ENCODE peak calls at places on chromosomes 1 and 21, in six cellular contexts. J is GM12865, X is lower lobe of right lung, H is prostate gland, R is pancreas, Y is brain microvascular endothelial cell. T is an unnamed sample.

GRCh38 chr1:86914998-86915736 is 732 bp downstream of the HS2ST1 start:
- DNase-seq in J (peak; percentile 70), Y (peak; percentile 52), X (peak; percentile 67), H (peak; percentile 44), R (peak; percentile 49), T (peak; percentile 19)

GRCh38 chr1:155193275-155193990 is 14.3 kb downstream of the THBS3 start:
- DNase-seq in H (peak; percentile 75), X (peak; percentile 95), Y (peak; percentile 78), J (peak; percentile 90), R (peak; percentile 92), T (peak; percentile 67)

GRCh38 chr1:170012920-170013319 is 61.6 kb downstream of the KIFAP3 start:
- DNase-seq in H (no peak), R (no peak), Y (no peak), X (no peak), J (no peak), T (no peak)

GRCh38 chr1:43267818-43268425 is 1.9 kb upstream of the TMEM125 start:
- DNase-seq in R (no peak), X (no peak), Y (no peak), J (no peak), H (no peak), T (no peak)

GRCh38 chr1:34547043-34547674 is 207.7 kb upstream of the GJB5 start:
- DNase-seq in Y (no peak), X (no peak), J (no peak), R (no peak), H (no peak), T (no peak)

GRCh38 chr1:246647113-246647512 is 77.1 kb upstream of the SCCPDH start:
- DNase-seq in Y (peak; percentile 78), R (no peak), H (no peak), X (no peak), J (no peak), T (peak; percentile 35)

GRCh38 chr1:94258873-94259331 is 21.5 kb upstream of the ARHGAP29 start:
- DNase-seq in J (no peak), Y (peak; percentile 90), R (peak; percentile 40), H (peak; percentile 68), X (no peak), T (peak; percentile 59)

GRCh38 chr1:186960866-186961265 is 132.1 kb downstream of the PLA2G4A start:
- DNase-seq in Y (no peak), J (no peak), X (no peak), H (no peak), R (no peak), T (no peak)

GRCh38 chr1:154747841-154748766 is 122.0 kb downstream of the KCNN3 start:
- DNase-seq in H (no peak), X (no peak), J (peak; percentile 68), Y (no peak), R (no peak), T (no peak)

GRCh38 chr1:165862448-165862847 is 35.0 kb downstream of the UCK2 start:
- DNase-seq in R (peak; percentile 42), X (no peak), H (peak; percentile 34), J (no peak), Y (no peak), T (no peak)

GRCh38 chr21:46366091-46366490 is 42.1 kb downstream of the PCNT start:
- DNase-seq in R (no peak), J (no peak), Y (no peak), X (no peak), H (no peak), T (no peak)

GRCh38 chr1:93692001-93692400 is 10.4 kb upstream of the BCAR3 start:
- DNase-seq in H (no peak), J (no peak), R (no peak), Y (no peak), X (no peak), T (no peak)

GRCh38 chr1:180241716-180242544 is 11.9 kb downstream of the LHX4 start:
- DNase-seq in H (no peak), X (no peak), J (no peak), R (no peak), Y (no peak), T (no peak)

GRCh38 chr1:155910621-155911121 is 478 bp downstream of the RIT1 start:
- DNase-seq in H (peak; percentile 10), R (peak; percentile 25), X (no peak), Y (peak; percentile 24), J (peak; percentile 49), T (no peak)

GRCh38 chr1:6022193-6022592 is 23.5 kb upstream of the KCNAB2 start:
- DNase-seq in H (no peak), R (no peak), X (no peak), J (no peak), Y (no peak), T (no peak)

GRCh38 chr1:46492871-46493270 is 3.2 kb downstream of the DMBX1 start:
- DNase-seq in J (no peak), R (no peak), X (no peak), Y (no peak), H (no peak), T (no peak)

GRCh38 chr21:30044447-30045064 is 104.8 kb upstream of the GRIK1 start:
- DNase-seq in Y (peak; percentile 25), H (no peak), J (peak; percentile 9), R (peak; percentile 8), X (no peak), T (peak; percentile 5)

GRCh38 chr21:27425574-27425973 is 458.7 kb upstream of the ADAMTS5 start:
- DNase-seq in X (no peak), J (no peak), H (no peak), R (no peak), Y (no peak), T (peak; percentile 56)

GRCh38 chr1:72431810-72432209 is 149.5 kb upstream of the NEGR1 start:
- DNase-seq in X (no peak), R (no peak), Y (no peak), H (no peak), J (no peak), T (no peak)

GRCh38 chr1:106889054-106889453 is 167.4 kb upstream of the PRMT6 start:
- DNase-seq in H (no peak), J (no peak), Y (no peak), R (no peak), X (no peak), T (no peak)

GRCh38 chr1:151841141-151841540 is 1.5 kb upstream of the C2CD4D start:
- DNase-seq in X (no peak), J (no peak), H (no peak), Y (peak; percentile 86), R (no peak), T (peak; percentile 27)

GRCh38 chr1:221845650-221846371 is 103.9 kb upstream of the DUSP10 start:
- DNase-seq in R (peak; percentile 70), Y (peak; percentile 68), X (no peak), H (peak; percentile 76), J (no peak), T (no peak)

GRCh38 chr1:218371927-218372672 is 27.0 kb downstream of the TGFB2 start:
- DNase-seq in R (no peak), X (no peak), J (no peak), H (no peak), Y (no peak), T (peak; percentile 52)

GRCh38 chr1:12447849-12448312 is 170.1 kb downstream of the DHRS3 start:
- DNase-seq in X (no peak), R (no peak), Y (peak; percentile 55), H (no peak), J (no peak), T (no peak)

GRCh38 chr1:26999440-26999987 is 6.0 kb downstream of the TRNP1 start:
- DNase-seq in X (peak; percentile 70), H (peak; percentile 72), R (peak; percentile 70), Y (peak; percentile 96), J (no peak), T (peak; percentile 94)

GRCh38 chr1:209755926-209756607 is at the start of gene TRAF3IP3:
- DNase-seq in J (peak; percentile 93), R (no peak), Y (no peak), H (no peak), X (peak; percentile 61), T (no peak)

GRCh38 chr1:39657402-39657801 is 14.5 kb downstream of the NT5C1A start:
- DNase-seq in R (no peak), X (no peak), H (no peak), Y (peak; percentile 43), J (no peak), T (no peak)

GRCh38 chr1:174160109-174160473 is 771 bp downstream of the RABGAP1L start:
- DNase-seq in R (peak; percentile 55), J (peak; percentile 54), H (peak; percentile 22), X (peak; percentile 66), Y (peak; percentile 22), T (no peak)

GRCh38 chr1:36369472-36369871 is 16.3 kb downstream of the STK40 start:
- DNase-seq in X (no peak), Y (no peak), R (no peak), J (no peak), H (no peak), T (no peak)

DNA sequence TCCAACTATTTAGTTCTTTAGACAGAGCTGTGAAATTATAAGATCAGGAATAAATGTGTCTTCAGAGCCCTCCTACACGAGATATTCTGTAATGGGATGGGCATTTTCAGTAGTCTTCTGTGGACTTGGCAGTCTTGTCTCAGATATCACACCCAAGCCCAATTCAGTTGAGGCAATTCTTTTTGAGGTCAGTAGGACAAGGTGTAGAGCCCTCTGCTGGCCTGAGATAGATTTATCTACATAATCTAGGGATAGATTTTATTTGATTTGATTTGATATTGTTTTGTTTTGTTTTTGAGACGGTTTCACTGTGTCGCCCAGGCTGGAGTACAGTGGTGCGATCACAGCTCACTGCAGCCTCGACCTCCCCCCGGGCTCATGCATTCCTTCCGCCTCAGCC is 77.5 kb downstream of the FMN2 start:
- DNase-seq in J (no peak), Y (peak; percentile 22), H (no peak), R (no peak), X (no peak), T (no peak)
- TF ChIP-seq CTCF in J (no peak), Y (peak; percentile 58), H (no peak), R (no peak), X (no peak), T (peak; percentile 34)

GRCh38 chr21:43702785-43703067 is 16.2 kb upstream of the PDXK start:
- DNase-seq in Y (peak; percentile 49), J (no peak), X (no peak), H (no peak), R (no peak), T (no peak)
- H3K4me3 ChIP-seq in Y (peak overlapping the region; percentile 15), J (no peak overlapping the region), X (no peak overlapping the region), H (no peak overlapping the region), R (no peak overlapping the region), T (no peak overlapping the region)

GRCh38 chr1:21497466-21498061 is 11.7 kb upstream of the ALPL start:
- DNase-seq in Y (no peak), J (no peak), X (no peak), H (no peak), R (no peak), T (no peak)
- TF ChIP-seq CTCF in Y (peak; percentile 36), J (no peak), X (no peak), H (no peak), R (no peak), T (peak; percentile 17)

DNA sequence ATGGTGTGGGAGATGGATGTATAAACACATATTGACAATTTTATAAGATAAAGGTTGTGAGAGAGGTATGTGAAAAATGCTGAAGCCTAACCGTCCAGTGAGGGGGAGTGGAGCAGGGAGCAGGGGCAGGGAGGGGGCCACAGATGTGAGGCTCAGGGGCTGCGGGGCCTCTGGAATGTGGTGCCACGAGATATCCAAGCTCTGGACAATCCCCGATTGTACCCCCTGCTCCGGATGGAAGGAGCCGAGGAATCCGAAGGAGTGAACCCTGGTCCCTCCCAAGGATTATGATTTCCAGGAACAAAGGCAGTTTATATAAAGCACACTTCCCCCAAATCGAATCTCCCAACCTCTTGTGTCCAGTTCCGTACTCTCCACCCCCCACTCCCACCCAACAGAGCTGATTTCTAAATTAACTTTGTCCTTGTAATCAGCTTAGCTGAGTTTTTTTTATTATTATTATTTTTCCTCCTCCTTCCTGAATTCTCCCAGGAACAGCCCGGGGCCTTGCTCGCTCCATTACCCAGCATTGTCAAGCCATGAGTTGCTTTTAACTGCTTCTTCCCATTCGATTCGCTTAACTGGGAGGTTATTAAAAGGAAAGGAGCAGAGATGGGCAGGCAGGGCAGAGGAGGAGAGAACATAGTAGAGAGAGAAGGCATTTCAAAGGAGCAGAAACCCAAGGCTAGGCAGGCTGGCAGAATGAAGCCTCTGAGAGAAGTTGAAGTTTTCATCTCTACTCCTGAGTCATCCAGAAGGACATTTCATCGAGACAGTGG is 9.4 kb downstream of the KIRREL1 start:
- DNase-seq in R (no peak), J (no peak), Y (no peak), X (no peak), H (no peak), T (peak; percentile 65)
- H3K4me3 ChIP-seq in R (no peak overlapping the region), J (no peak overlapping the region), Y (no peak overlapping the region), X (no peak overlapping the region), H (no peak overlapping the region), T (peak overlapping the region; percentile 19)

T was measured in HFF-Myc.